ENCODE peak calls at places on chromosome X, in nine cellular contexts. One of them, this sample, is unnamed.
A peak's percentile ranks its signal among the peaks of the same experiment; 100 is the strongest.

GRCh38 chrX:44022964-44023363 is 49.8 kb upstream of the NDP start:
- DNase-seq in lung: no peak
- DNase-seq in natural killer cell: no peak
- DNase-seq in astrocyte of the cerebellum: no peak
- DNase-seq in testis: no peak
- DNase-seq in BJ: no peak
- DNase-seq in heart left ventricle: no peak
- DNase-seq in pancreas: no peak
- DNase-seq in colonic mucosa: no peak
- DNase-seq in this sample: no peak

GRCh38 chrX:11189097-11189496 is 78.0 kb downstream of the HCCS start:
- DNase-seq in testis: no peak
- DNase-seq in natural killer cell: no peak
- DNase-seq in pancreas: no peak
- DNase-seq in colonic mucosa: no peak
- DNase-seq in heart left ventricle: no peak
- DNase-seq in astrocyte of the cerebellum: no peak
- DNase-seq in BJ: no peak
- DNase-seq in lung: no peak
- DNase-seq in this sample: no peak

GRCh38 chrX:45815389-45815788 is 614.7 kb upstream of the DIPK2B start:
- DNase-seq in natural killer cell: no peak
- DNase-seq in heart left ventricle: no peak
- DNase-seq in astrocyte of the cerebellum: no peak
- DNase-seq in lung: no peak
- DNase-seq in testis: no peak
- DNase-seq in BJ: no peak
- DNase-seq in colonic mucosa: no peak
- DNase-seq in pancreas: no peak
- DNase-seq in this sample: no peak

GRCh38 chrX:137051978-137052640 is 18.3 kb upstream of the GPR101 start:
- DNase-seq in heart left ventricle: peak; percentile 39
- DNase-seq in BJ: no peak
- DNase-seq in lung: peak; percentile 52
- DNase-seq in natural killer cell: peak; percentile 61
- DNase-seq in colonic mucosa: peak; percentile 52
- DNase-seq in pancreas: peak; percentile 39
- DNase-seq in astrocyte of the cerebellum: no peak
- DNase-seq in testis: peak; percentile 69
- DNase-seq in this sample: peak; percentile 46

GRCh38 chrX:138745215-138745614 is 33.7 kb upstream of the FGF13 start:
- DNase-seq in pancreas: peak; percentile 16
- DNase-seq in astrocyte of the cerebellum: peak; percentile 36
- DNase-seq in natural killer cell: no peak
- DNase-seq in lung: peak; percentile 31
- DNase-seq in colonic mucosa: peak; percentile 36
- DNase-seq in heart left ventricle: no peak
- DNase-seq in BJ: no peak
- DNase-seq in testis: peak; percentile 38
- DNase-seq in this sample: no peak

GRCh38 chrX:9995855-9996339 is 28.7 kb downstream of the CLDN34 start:
- DNase-seq in BJ: no peak
- DNase-seq in natural killer cell: peak; percentile 69
- DNase-seq in colonic mucosa: peak; percentile 87
- DNase-seq in pancreas: peak; percentile 76
- DNase-seq in astrocyte of the cerebellum: peak; percentile 64
- DNase-seq in heart left ventricle: peak; percentile 77
- DNase-seq in lung: peak; percentile 86
- DNase-seq in testis: peak; percentile 89
- DNase-seq in this sample: peak; percentile 68

GRCh38 chrX:134801267-134801666 is 143.0 kb upstream of the PLAC1 start:
- DNase-seq in testis: no peak
- DNase-seq in lung: no peak
- DNase-seq in heart left ventricle: no peak
- DNase-seq in natural killer cell: no peak
- DNase-seq in BJ: no peak
- DNase-seq in pancreas: no peak
- DNase-seq in colonic mucosa: no peak
- DNase-seq in astrocyte of the cerebellum: no peak
- DNase-seq in this sample: no peak

GRCh38 chrX:120549483-120550452 is 11.0 kb downstream of the CUL4B start:
- DNase-seq in BJ: peak; percentile 82
- DNase-seq in astrocyte of the cerebellum: peak; percentile 74
- DNase-seq in testis: no peak
- DNase-seq in pancreas: no peak
- DNase-seq in colonic mucosa: no peak
- DNase-seq in natural killer cell: no peak
- DNase-seq in lung: no peak
- DNase-seq in heart left ventricle: no peak
- DNase-seq in this sample: no peak

GRCh38 chrX:22800806-22801205 is 199.0 kb upstream of the DDX53 start:
- DNase-seq in pancreas: no peak
- DNase-seq in testis: no peak
- DNase-seq in natural killer cell: no peak
- DNase-seq in BJ: peak; percentile 15
- DNase-seq in lung: no peak
- DNase-seq in astrocyte of the cerebellum: no peak
- DNase-seq in colonic mucosa: no peak
- DNase-seq in heart left ventricle: no peak
- DNase-seq in this sample: no peak

GRCh38 chrX:131734621-131735020 is 190.7 kb downstream of the OR13H1 start:
- DNase-seq in colonic mucosa: peak; percentile 89
- DNase-seq in heart left ventricle: no peak
- DNase-seq in BJ: no peak
- DNase-seq in pancreas: peak; percentile 90
- DNase-seq in natural killer cell: no peak
- DNase-seq in testis: no peak
- DNase-seq in astrocyte of the cerebellum: peak; percentile 74
- DNase-seq in lung: peak; percentile 85
- DNase-seq in this sample: no peak
- TF ChIP-seq CTCF in colonic mucosa: peak; percentile 17
- TF ChIP-seq CTCF in heart left ventricle: no peak
- TF ChIP-seq CTCF in BJ: no peak
- TF ChIP-seq CTCF in pancreas: no peak
- TF ChIP-seq CTCF in natural killer cell: no peak
- TF ChIP-seq CTCF in testis: no peak
- TF ChIP-seq CTCF in astrocyte of the cerebellum: no peak
- TF ChIP-seq CTCF in lung: peak; percentile 37
- TF ChIP-seq CTCF in this sample: no peak

GRCh38 chrX:53481816-53482485 is 47.8 kb upstream of the HSD17B10 start:
- DNase-seq in astrocyte of the cerebellum: peak; percentile 42
- DNase-seq in lung: peak; percentile 63
- DNase-seq in BJ: no peak
- DNase-seq in testis: peak; percentile 63
- DNase-seq in pancreas: peak; percentile 65
- DNase-seq in colonic mucosa: peak; percentile 73
- DNase-seq in natural killer cell: peak; percentile 16
- DNase-seq in heart left ventricle: peak; percentile 7
- DNase-seq in this sample: no peak

GRCh38 chrX:53479295-53479694 is 45.1 kb upstream of the HSD17B10 start:
- DNase-seq in natural killer cell: no peak
- DNase-seq in testis: peak; percentile 15
- DNase-seq in colonic mucosa: no peak
- DNase-seq in astrocyte of the cerebellum: no peak
- DNase-seq in BJ: no peak
- DNase-seq in heart left ventricle: no peak
- DNase-seq in pancreas: no peak
- DNase-seq in lung: no peak
- DNase-seq in this sample: no peak

GRCh38 chrX:53476371-53476770 is 42.2 kb upstream of the HSD17B10 start:
- DNase-seq in heart left ventricle: no peak
- DNase-seq in testis: no peak
- DNase-seq in natural killer cell: no peak
- DNase-seq in astrocyte of the cerebellum: no peak
- DNase-seq in lung: no peak
- DNase-seq in colonic mucosa: no peak
- DNase-seq in pancreas: no peak
- DNase-seq in BJ: no peak
- DNase-seq in this sample: no peak

GRCh38 chrX:53483838-53484420 is 49.8 kb upstream of the HSD17B10 start:
- DNase-seq in astrocyte of the cerebellum: no peak
- DNase-seq in colonic mucosa: no peak
- DNase-seq in natural killer cell: no peak
- DNase-seq in heart left ventricle: no peak
- DNase-seq in pancreas: no peak
- DNase-seq in lung: no peak
- DNase-seq in BJ: no peak
- DNase-seq in testis: no peak
- DNase-seq in this sample: no peak

DNA sequence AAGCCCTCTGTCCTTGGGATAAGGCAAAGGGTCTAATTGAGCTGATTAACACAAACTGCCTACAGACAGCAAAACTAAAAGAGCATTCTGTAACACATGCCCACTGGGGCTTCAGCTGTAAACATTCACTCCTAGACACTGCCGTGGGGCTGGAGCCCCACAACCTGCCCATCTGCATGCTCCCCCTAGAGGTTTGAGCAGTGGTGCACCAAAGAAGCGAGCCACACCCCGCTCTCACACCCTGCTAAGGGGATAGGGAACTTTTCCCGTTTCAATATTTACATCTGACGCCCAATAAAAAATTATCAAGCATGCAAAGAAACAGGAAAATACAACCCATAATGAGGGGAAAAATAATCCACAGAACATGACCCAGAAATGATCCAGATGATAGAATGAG is 46.9 kb upstream of the HSD17B10 start:
- DNase-seq in colonic mucosa: peak; percentile 31
- DNase-seq in lung: no peak
- DNase-seq in heart left ventricle: no peak
- DNase-seq in pancreas: peak; percentile 15
- DNase-seq in testis: no peak
- DNase-seq in natural killer cell: no peak
- DNase-seq in astrocyte of the cerebellum: no peak
- DNase-seq in BJ: no peak
- DNase-seq in this sample: no peak
- TF ChIP-seq CTCF in colonic mucosa: peak; percentile 29
- TF ChIP-seq CTCF in lung: no peak
- TF ChIP-seq CTCF in heart left ventricle: no peak
- TF ChIP-seq CTCF in pancreas: peak; percentile 15
- TF ChIP-seq CTCF in testis: no peak
- TF ChIP-seq CTCF in natural killer cell: no peak
- TF ChIP-seq CTCF in astrocyte of the cerebellum: peak; percentile 36
- TF ChIP-seq CTCF in BJ: peak; percentile 50
- TF ChIP-seq CTCF in this sample: peak; percentile 40

DNA sequence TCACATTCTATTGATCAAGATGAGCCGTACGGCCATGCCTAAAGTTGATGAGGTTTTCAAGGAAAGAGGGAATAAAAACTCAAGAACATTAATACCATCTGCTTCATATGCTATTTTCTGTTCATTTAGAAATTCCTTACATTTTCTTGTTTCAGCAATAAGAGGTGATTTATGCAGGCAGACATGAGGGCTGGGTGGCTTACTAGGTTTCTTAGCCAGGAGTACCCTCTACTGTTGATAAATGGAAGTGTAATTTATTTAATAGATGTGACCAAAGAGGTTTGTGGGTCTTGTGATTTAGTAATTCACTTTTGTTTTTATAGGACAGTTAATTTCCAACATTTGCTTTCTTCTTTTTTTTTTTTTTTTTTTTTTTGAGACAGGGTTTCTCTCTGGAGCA is 6.4 kb upstream of the SMIM9 start:
- DNase-seq in lung: no peak
- DNase-seq in colonic mucosa: no peak
- DNase-seq in BJ: peak; percentile 16
- DNase-seq in heart left ventricle: no peak
- DNase-seq in astrocyte of the cerebellum: peak; percentile 31
- DNase-seq in testis: no peak
- DNase-seq in pancreas: no peak
- DNase-seq in natural killer cell: no peak
- DNase-seq in this sample: no peak
- TF ChIP-seq CTCF in lung: peak; percentile 29
- TF ChIP-seq CTCF in colonic mucosa: peak; percentile 46
- TF ChIP-seq CTCF in BJ: peak; percentile 40
- TF ChIP-seq CTCF in heart left ventricle: peak; percentile 49
- TF ChIP-seq CTCF in astrocyte of the cerebellum: peak; percentile 32
- TF ChIP-seq CTCF in testis: no peak
- TF ChIP-seq CTCF in pancreas: peak; percentile 36
- TF ChIP-seq CTCF in natural killer cell: peak; percentile 67
- TF ChIP-seq CTCF in this sample: peak; percentile 45

DNA sequence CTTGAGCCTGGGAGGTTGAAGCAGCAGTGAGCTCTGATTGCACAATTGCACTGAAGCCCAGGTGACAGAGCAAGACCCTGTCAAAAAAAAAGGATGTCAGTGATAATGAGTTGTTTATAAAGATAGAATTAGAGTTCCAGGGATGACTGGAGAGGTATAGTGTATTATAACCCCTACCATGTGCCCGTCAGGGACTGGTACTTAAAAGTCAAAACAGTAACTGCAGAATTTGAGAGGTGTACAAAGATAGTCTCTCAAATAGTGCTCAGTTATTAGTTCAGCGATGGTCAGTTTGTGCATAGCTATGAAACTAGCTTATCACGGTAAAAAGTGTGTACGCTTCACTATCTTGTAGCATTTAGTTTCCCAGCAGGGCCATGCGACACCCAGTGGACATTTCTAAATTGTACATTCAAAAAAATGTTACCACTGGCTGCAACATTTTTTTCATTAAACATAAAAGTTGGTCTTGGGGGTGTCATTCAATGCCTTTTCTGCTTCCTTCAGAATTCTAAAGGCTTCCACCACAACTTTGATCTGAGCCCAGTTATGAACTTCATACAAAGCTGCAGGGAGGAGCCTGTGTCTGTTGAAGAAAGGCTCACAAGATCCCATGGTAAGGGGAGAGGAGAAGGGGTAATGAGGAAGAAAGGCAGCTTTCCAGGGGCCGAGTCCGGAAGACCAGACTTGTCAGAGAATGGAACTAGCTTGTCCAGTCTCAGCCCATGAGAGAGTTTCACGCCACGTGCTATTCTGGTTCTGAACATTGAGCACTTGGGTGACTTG is 9.2 kb upstream of the GYG2 start:
- DNase-seq in heart left ventricle: no peak
- DNase-seq in BJ: no peak
- DNase-seq in pancreas: no peak
- DNase-seq in natural killer cell: no peak
- DNase-seq in lung: no peak
- DNase-seq in testis: no peak
- DNase-seq in colonic mucosa: peak; percentile 40
- DNase-seq in astrocyte of the cerebellum: no peak
- DNase-seq in this sample: no peak
- TF ChIP-seq CTCF in heart left ventricle: peak; percentile 49
- TF ChIP-seq CTCF in BJ: peak; percentile 41
- TF ChIP-seq CTCF in pancreas: peak; percentile 35
- TF ChIP-seq CTCF in natural killer cell: no peak
- TF ChIP-seq CTCF in lung: no peak
- TF ChIP-seq CTCF in testis: peak; percentile 36
- TF ChIP-seq CTCF in colonic mucosa: peak; percentile 31
- TF ChIP-seq CTCF in astrocyte of the cerebellum: peak; percentile 39
- TF ChIP-seq CTCF in this sample: peak; percentile 16